ENCODE peak calls at places on chromosomes 6 and 20, in six cellular contexts. Z is T follicular helper cell, S is WTC11, P is NCI-H1417, K is Caki2, C is Calu3. H is an unnamed sample.

GRCh38 chr6:25173951-25174474 is 105.2 kb upstream of the CARMIL1 start:
- DNase-seq in K (peak; percentile 61), P (no peak), Z (no peak), S (no peak), C (peak; percentile 83), H (no peak)

GRCh38 chr6:158143700-158144099 is 24.4 kb downstream of the SERAC1 start:
- DNase-seq in K (no peak), C (peak; percentile 13), Z (no peak), P (no peak), S (peak; percentile 36), H (no peak)

GRCh38 chr6:137657351-137657911 is 163.2 kb upstream of the OLIG3 start:
- DNase-seq in Z (no peak), P (no peak), C (no peak), S (no peak), K (peak; percentile 70), H (no peak)

GRCh38 chr6:107185570-107185969 is 70.3 kb upstream of the BEND3 start:
- DNase-seq in S (no peak), Z (no peak), P (peak; percentile 34), K (peak; percentile 7), C (no peak), H (no peak)

GRCh38 chr6:16060039-16060438 is 68.8 kb upstream of the MYLIP start:
- DNase-seq in K (no peak), P (peak; percentile 26), Z (no peak), C (no peak), S (peak; percentile 25), H (no peak)

GRCh38 chr6:90295854-90296345 is 743 bp downstream of the BACH2 start:
- DNase-seq in S (peak; percentile 58), Z (peak; percentile 55), K (peak; percentile 74), P (peak; percentile 78), C (peak; percentile 58), H (peak; percentile 63)

GRCh38 chr6:97958143-97958542 is 675.1 kb upstream of the MMS22L start:
- DNase-seq in S (peak; percentile 60), C (no peak), P (no peak), K (peak; percentile 11), Z (no peak), H (no peak)

GRCh38 chr6:121670511-121670910 is 235.1 kb downstream of the GJA1 start:
- DNase-seq in C (no peak), S (no peak), K (no peak), P (no peak), Z (no peak), H (no peak)

GRCh38 chr6:54419885-54420284 is 111.6 kb downstream of the TINAG start:
- DNase-seq in K (peak; percentile 55), Z (no peak), S (no peak), P (no peak), C (no peak), H (no peak)

GRCh38 chr6:108030223-108030622 is 44.3 kb downstream of the OSTM1 start:
- DNase-seq in Z (no peak), P (peak; percentile 1), C (no peak), S (no peak), K (no peak), H (no peak)

GRCh38 chr6:34664270-34664971 is 32.1 kb downstream of the ILRUN start:
- DNase-seq in P (no peak), C (no peak), K (no peak), S (no peak), Z (no peak), H (no peak)

GRCh38 chr20:47802226-47802920 is 17.1 kb upstream of the SULF2 start:
- DNase-seq in C (no peak), Z (no peak), S (no peak), P (no peak), K (no peak), H (no peak)

GRCh38 chr6:162343196-162343901 is 384.2 kb downstream of the PRKN start:
- DNase-seq in C (no peak), K (no peak), P (no peak), Z (no peak), S (no peak), H (no peak)

GRCh38 chr20:50153153-50153499 is 397 bp downstream of the PEDS1 start:
- DNase-seq in C (no peak), Z (no peak), P (no peak), S (no peak), K (no peak), H (no peak)

GRCh38 chr6:161443868-161444267 is 170.0 kb upstream of the AGPAT4 start:
- DNase-seq in S (peak; percentile 59), K (peak; percentile 7), P (no peak), Z (no peak), C (no peak), H (no peak)

GRCh38 chr20:59993736-59994484 is 35.7 kb downstream of the CDH26 start:
- DNase-seq in C (no peak), S (peak; percentile 30), K (no peak), P (no peak), Z (no peak), H (no peak)

GRCh38 chr6:157658301-157658700 is 164.7 kb upstream of the SNX9 start:
- DNase-seq in Z (no peak), P (no peak), C (no peak), S (no peak), K (no peak), H (no peak)

GRCh38 chr6:81978230-81978629 is 225.7 kb upstream of the TENT5A start:
- DNase-seq in P (no peak), C (no peak), K (no peak), Z (no peak), S (no peak), H (no peak)

GRCh38 chr20:17590245-17590644 is 20.4 kb downstream of the DSTN start:
- DNase-seq in P (no peak), C (no peak), S (no peak), K (no peak), Z (no peak), H (no peak)

GRCh38 chr20:45509091-45509490 is 6.3 kb downstream of the SPINT3 start:
- DNase-seq in Z (no peak), P (no peak), K (no peak), C (no peak), S (no peak), H (no peak)

GRCh38 chr20:44600758-44601562 is 18.6 kb downstream of the PKIG start:
- DNase-seq in S (no peak), P (no peak), C (no peak), Z (no peak), K (no peak), H (no peak)

GRCh38 chr6:161233986-161234620 is 39.8 kb downstream of the AGPAT4 start:
- DNase-seq in S (no peak), K (peak; percentile 52), Z (no peak), P (no peak), C (no peak), H (no peak)

GRCh38 chr6:41692735-41693134 is 42.7 kb downstream of the TFEB start:
- DNase-seq in C (no peak), S (no peak), P (no peak), Z (no peak), K (no peak), H (no peak)

GRCh38 chr6:169172435-169172834 is 81.2 kb downstream of the THBS2 start:
- DNase-seq in P (no peak), Z (no peak), K (no peak), C (peak; percentile 53), S (no peak), H (no peak)

GRCh38 chr6:117559299-117559698 is 43.0 kb downstream of the GOPC start:
- DNase-seq in S (no peak), P (no peak), Z (no peak), C (no peak), K (no peak), H (no peak)

GRCh38 chr20:45892828-45893500 is 1.8 kb downstream of the CTSA start:
- DNase-seq in K (no peak), Z (no peak), C (no peak), P (no peak), S (no peak), H (no peak)